ENCODE peak calls at places on chromosome 17, in ten cellular contexts. H is cardiac muscle cell; V is GM12865; M is activated CD8-positive, alpha-beta T cell treated with anti-CD3 and anti-CD28 coated beads for 36 hours; E is left lung; A is fibroblast of the aortic adventitia; N is uterus; D is neural crest cell; W is tibial artery; I is CD8-positive, alpha-beta T cell. O is an unnamed sample.

GRCh38 chr17:32783602-32784001 is 93.3 kb downstream of the MYO1D start:
- DNase-seq in H (peak), V (peak), M (no peak), E (no peak), A (peak), N (no peak), D (no peak), W (no peak), I (no peak), O (no peak)

GRCh38 chr17:78748730-78749317 is 33.2 kb downstream of the CYTH1 start:
- DNase-seq in H (peak), V (peak), M (peak), E (peak), A (peak), N (peak), D (no peak), W (peak), I (peak), O (no peak)

GRCh38 chr17:79930077-79930785 is 91.0 kb upstream of the CBX4 start:
- DNase-seq in H (peak), V (no peak), M (no peak), E (no peak), A (peak), N (no peak), D (no peak), W (no peak), I (no peak), O (no peak)

GRCh38 chr17:31008374-31009035 is 37.7 kb downstream of the RNF135 start:
- DNase-seq in H (peak), V (peak), M (peak), E (peak), A (peak), N (peak), D (peak), W (peak), I (peak), O (peak)

GRCh38 chr17:42673885-42674754 is 2.7 kb downstream of the PLEKHH3 start:
- DNase-seq in H (peak), V (peak), M (peak), E (no peak), A (peak), N (peak), D (no peak), W (peak), I (peak), O (peak)

GRCh38 chr17:31549121-31549524 is 157.6 kb downstream of the RAB11FIP4 start:
- DNase-seq in H (no peak), V (peak), M (peak), E (no peak), A (no peak), N (peak), D (no peak), W (no peak), I (peak), O (no peak)

GRCh38 chr17:63646492-63646815 is 24.2 kb downstream of the MAP3K3 start:
- DNase-seq in H (no peak), V (peak), M (no peak), E (no peak), A (no peak), N (no peak), D (no peak), W (no peak), I (no peak), O (no peak)

GRCh38 chr17:64496348-64496785 is 487 bp downstream of the POLG2 start:
- DNase-seq in H (no peak), V (no peak), M (no peak), E (no peak), A (no peak), N (no peak), D (no peak), W (peak), I (no peak), O (no peak)

GRCh38 chr17:31967643-31968042 is 30.8 kb downstream of the SUZ12 start:
- DNase-seq in H (peak), V (no peak), M (no peak), E (no peak), A (no peak), N (no peak), D (no peak), W (no peak), I (no peak), O (no peak)

GRCh38 chr17:21278304-21279197 is 6.0 kb upstream of the MAP2K3 start:
- DNase-seq in H (peak), V (peak), M (peak), E (no peak), A (peak), N (no peak), D (no peak), W (peak), I (peak), O (no peak)

GRCh38 chr17:50871898-50872297 is 5.7 kb upstream of the TOB1 start:
- DNase-seq in H (no peak), V (no peak), M (no peak), E (no peak), A (no peak), N (no peak), D (no peak), W (no peak), I (no peak), O (no peak)

GRCh38 chr17:80372456-80372855 is 42.5 kb upstream of the ENDOV start:
- DNase-seq in H (no peak), V (no peak), M (no peak), E (peak), A (no peak), N (no peak), D (no peak), W (no peak), I (no peak), O (no peak)

GRCh38 chr17:48553190-48553547 is 8.3 kb upstream of the HOXB2 start:
- DNase-seq in H (no peak), V (no peak), M (no peak), E (no peak), A (no peak), N (no peak), D (no peak), W (no peak), I (no peak), O (no peak)

GRCh38 chr17:37605081-37605480 is 4.1 kb downstream of the SYNRG start:
- DNase-seq in H (no peak), V (no peak), M (no peak), E (no peak), A (no peak), N (no peak), D (no peak), W (no peak), I (no peak), O (no peak)

GRCh38 chr17:43356999-43357398 is 41.8 kb upstream of the ARL4D start:
- DNase-seq in H (peak), V (no peak), M (no peak), E (no peak), A (peak), N (peak), D (no peak), W (no peak), I (no peak), O (no peak)

GRCh38 chr17:975321-975982 is 4.1 kb downstream of the NXN start:
- DNase-seq in H (no peak), V (no peak), M (no peak), E (no peak), A (peak), N (no peak), D (no peak), W (no peak), I (no peak), O (no peak)

GRCh38 chr17:11404431-11404830 is 163.4 kb downstream of the SHISA6 start:
- DNase-seq in H (no peak), V (no peak), M (no peak), E (no peak), A (no peak), N (no peak), D (no peak), W (no peak), I (no peak), O (no peak)

GRCh38 chr17:46020023-46020735 is 21.1 kb downstream of the STH start:
- DNase-seq in H (no peak), V (peak), M (peak), E (no peak), A (no peak), N (no peak), D (no peak), W (no peak), I (peak), O (no peak)

GRCh38 chr17:8153957-8154607 is 1.9 kb upstream of the PER1 start:
- DNase-seq in H (peak), V (peak), M (peak), E (peak), A (peak), N (peak), D (peak), W (peak), I (peak), O (peak)

GRCh38 chr17:80101946-80102706 is 745 bp downstream of the GAA start:
- DNase-seq in H (peak), V (peak), M (peak), E (peak), A (peak), N (no peak), D (no peak), W (no peak), I (no peak), O (no peak)

DNA sequence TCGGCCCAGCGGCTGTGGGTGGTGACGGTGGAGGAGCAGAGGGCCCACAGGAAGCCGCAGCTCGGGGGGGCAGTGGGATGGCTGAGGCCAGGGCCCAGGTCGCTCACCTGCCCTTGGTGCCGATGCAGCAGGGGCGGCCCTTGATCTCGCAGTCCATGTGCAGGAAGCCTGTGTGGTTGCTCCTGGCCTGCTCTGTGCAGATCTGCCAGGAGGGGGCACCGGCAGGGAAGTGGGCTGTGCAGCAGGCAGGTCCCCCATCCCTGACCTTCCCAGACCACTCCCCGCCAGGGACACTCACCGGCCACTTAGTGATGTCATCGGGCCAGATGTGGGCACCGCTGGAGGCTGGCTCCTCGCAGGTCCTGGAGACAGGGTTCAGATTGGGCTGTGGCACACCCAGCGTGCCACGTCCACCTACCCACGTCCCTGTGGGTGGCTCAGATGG is 6.2 kb downstream of the AANAT start:
- DNase-seq in H (no peak), V (peak), M (peak), E (peak), A (no peak), N (no peak), D (peak), W (no peak), I (no peak), O (peak)
- TF ChIP-seq CTCF in H (peak), V (peak), M (peak), E (no peak), A (peak), N (no peak), D (peak), W (no peak), I (no peak), O (peak)

GRCh38 chr17:77284023-77284617 is 143.4 kb downstream of the SEC14L1 start:
- DNase-seq in H (no peak), V (no peak), M (no peak), E (no peak), A (no peak), N (no peak), D (no peak), W (no peak), I (no peak), O (no peak)

GRCh38 chr17:77281024-77281903 is 140.5 kb downstream of the SEC14L1 start:
- DNase-seq in H (peak), V (peak), M (peak), E (peak), A (no peak), N (no peak), D (peak), W (no peak), I (peak), O (peak)

GRCh38 chr17:77281904-77282367 is 141.2 kb downstream of the SEC14L1 start:
- DNase-seq in H (peak), V (peak), M (no peak), E (peak), A (no peak), N (no peak), D (no peak), W (no peak), I (no peak), O (no peak)

GRCh38 chr17:77280304-77280910 is 139.6 kb downstream of the SEC14L1 start:
- DNase-seq in H (peak), V (no peak), M (no peak), E (no peak), A (peak), N (no peak), D (no peak), W (no peak), I (no peak), O (no peak)

GRCh38 chr17:77282524-77283515 is 142.1 kb downstream of the SEC14L1 start:
- DNase-seq in H (peak), V (peak), M (no peak), E (no peak), A (no peak), N (no peak), D (no peak), W (no peak), I (no peak), O (no peak)
- TF ChIP-seq CTCF in H (no peak), V (no peak), M (no peak), E (no peak), A (no peak), N (no peak), D (no peak), W (no peak), I (no peak), O (no peak)

GRCh38 chr17:82297280-82297803 is 20.1 kb downstream of the CD7 start:
- DNase-seq in H (peak), V (peak), M (peak), E (peak), A (peak), N (peak), D (no peak), W (peak), I (peak), O (no peak)
- TF ChIP-seq CTCF in H (no peak), V (no peak), M (no peak), E (no peak), A (no peak), N (no peak), D (no peak), W (no peak), I (no peak), O (no peak)

GRCh38 chr17:77146882-77147281 is 6.1 kb downstream of the SEC14L1 start:
- DNase-seq in H (no peak), V (no peak), M (no peak), E (peak), A (no peak), N (no peak), D (no peak), W (no peak), I (no peak), O (no peak)

GRCh38 chr17:77147357-77147801 is 6.6 kb downstream of the SEC14L1 start:
- DNase-seq in H (no peak), V (peak), M (no peak), E (no peak), A (no peak), N (no peak), D (no peak), W (no peak), I (no peak), O (no peak)

GRCh38 chr17:77144227-77144626 is 3.5 kb downstream of the SEC14L1 start:
- DNase-seq in H (no peak), V (peak), M (no peak), E (no peak), A (no peak), N (no peak), D (no peak), W (no peak), I (no peak), O (no peak)

GRCh38 chr17:77145209-77145608 is 4.4 kb downstream of the SEC14L1 start:
- DNase-seq in H (no peak), V (peak), M (no peak), E (no peak), A (no peak), N (no peak), D (no peak), W (no peak), I (no peak), O (no peak)

GRCh38 chr17:77145635-77146632 is 5.2 kb downstream of the SEC14L1 start:
- DNase-seq in H (peak), V (peak), M (peak), E (no peak), A (peak), N (no peak), D (no peak), W (peak), I (no peak), O (no peak)
- TF ChIP-seq CTCF in H (peak), V (no peak), M (no peak), E (no peak), A (peak), N (peak), D (no peak), W (no peak), I (no peak), O (no peak)

GRCh38 chr17:16304832-16305231 is 48.4 kb downstream of the CENPV start:
- DNase-seq in H (peak), V (peak), M (peak), E (no peak), A (peak), N (no peak), D (peak), W (no peak), I (peak), O (peak)
- TF ChIP-seq CTCF in H (peak), V (peak), M (peak), E (no peak), A (peak), N (no peak), D (peak), W (no peak), I (peak), O (no peak)

GRCh38 chr17:41456206-41456605 is 11.0 kb downstream of the KRT32 start:
- DNase-seq in H (no peak), V (no peak), M (no peak), E (no peak), A (no peak), N (no peak), D (no peak), W (no peak), I (no peak), O (no peak)
- TF ChIP-seq CTCF in H (peak), V (no peak), M (no peak), E (no peak), A (no peak), N (no peak), D (no peak), W (no peak), I (no peak), O (no peak)

GRCh38 chr17:28896884-28897768 is at the start of gene FLOT2:
- DNase-seq in H (peak), V (peak), M (peak), E (peak), A (peak), N (peak), D (peak), W (peak), I (peak), O (peak)
- TF ChIP-seq CTCF in H (peak), V (peak), M (peak), E (peak), A (peak), N (peak), D (peak), W (no peak), I (peak), O (peak)

GRCh38 chr17:4986403-4986802 is 1.1 kb downstream of the CAMTA2 start:
- DNase-seq in H (peak), V (peak), M (no peak), E (no peak), A (no peak), N (no peak), D (no peak), W (no peak), I (no peak), O (no peak)

GRCh38 chr17:4978720-4979119 is 8.8 kb downstream of the CAMTA2 start:
- DNase-seq in H (no peak), V (no peak), M (no peak), E (no peak), A (no peak), N (no peak), D (no peak), W (no peak), I (no peak), O (no peak)

GRCh38 chr17:4980644-4981216 is 6.7 kb downstream of the CAMTA2 start:
- DNase-seq in H (peak), V (peak), M (peak), E (no peak), A (peak), N (peak), D (peak), W (no peak), I (no peak), O (peak)
- TF ChIP-seq CTCF in H (peak), V (peak), M (peak), E (peak), A (peak), N (peak), D (peak), W (peak), I (peak), O (peak)

DNA sequence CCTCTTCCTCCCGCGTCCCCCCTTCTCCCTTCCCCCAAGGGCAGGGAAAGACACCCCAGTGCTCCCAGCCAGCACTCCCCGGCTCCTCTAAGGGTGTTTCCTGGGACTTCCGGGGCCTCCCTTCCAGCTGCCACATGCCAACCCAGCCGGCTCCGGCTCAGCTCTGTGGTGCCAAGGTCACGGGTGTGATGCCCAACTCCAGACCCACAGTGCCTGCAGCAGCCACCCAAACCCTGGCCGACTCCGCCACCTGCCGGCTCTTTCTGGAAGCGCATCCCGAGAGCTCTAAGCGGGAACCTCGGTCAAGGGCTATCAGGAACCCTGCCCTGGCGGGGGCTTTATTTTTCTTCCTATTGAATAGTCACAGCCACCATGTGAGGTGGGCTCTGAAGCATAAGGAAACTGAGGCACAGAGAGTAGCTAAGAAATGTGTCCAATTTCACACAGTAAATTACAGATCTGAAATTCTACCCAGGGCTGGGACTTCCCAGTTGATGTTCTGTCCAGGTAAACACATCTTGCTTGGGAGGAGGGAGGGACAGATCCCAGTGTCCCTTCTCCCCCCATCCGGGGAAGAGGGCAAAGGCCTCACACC is 3.3 kb upstream of the PPP1R1B start:
- DNase-seq in H (peak), V (peak), M (peak), E (peak), A (peak), N (peak), D (peak), W (peak), I (peak), O (peak)
- TF ChIP-seq CTCF in H (peak), V (peak), M (peak), E (peak), A (peak), N (peak), D (peak), W (peak), I (peak), O (peak)

GRCh38 chr17:77256710-77257109 is 115.9 kb downstream of the SEC14L1 start:
- DNase-seq in H (no peak), V (no peak), M (no peak), E (no peak), A (no peak), N (no peak), D (no peak), W (no peak), I (no peak), O (no peak)
- TF ChIP-seq CTCF in H (no peak), V (peak), M (no peak), E (no peak), A (peak), N (no peak), D (no peak), W (no peak), I (no peak), O (no peak)

O was measured in endothelial cell.